ENCODE peak calls at places on chromosomes 13 and 19, in six cellular contexts. T is suprapubic skin; U is AG09309; B is right atrium auricular region; Z is body of pancreas; O is naive thymus-derived CD4-positive, alpha-beta T cell. K is an unnamed sample.

GRCh38 chr19:5302396-5302795 is 38.2 kb downstream of the PTPRS start:
- DNase-seq in T (no peak), U (no peak), B (no peak), Z (no peak), O (no peak), K (no peak)

GRCh38 chr19:11949201-11949600 is 15.6 kb upstream of the ZNF763 start:
- DNase-seq in T (no peak), U (no peak), B (no peak), Z (no peak), O (peak), K (no peak)

GRCh38 chr19:4360081-4360569 is 16.8 kb downstream of the MPND start:
- DNase-seq in T (no peak), U (no peak), B (no peak), Z (no peak), O (no peak), K (no peak)

GRCh38 chr13:33615436-33615835 is 202.5 kb upstream of the RFC3 start:
- DNase-seq in T (no peak), U (no peak), B (no peak), Z (no peak), O (no peak), K (no peak)

GRCh38 chr19:32349724-32350475 is 4.5 kb downstream of the ZNF507 start:
- DNase-seq in T (no peak), U (no peak), B (no peak), Z (no peak), O (no peak), K (no peak)

GRCh38 chr13:95797016-95797415 is 120.1 kb downstream of the DNAJC3 start:
- DNase-seq in T (no peak), U (no peak), B (no peak), Z (no peak), O (no peak), K (no peak)

GRCh38 chr13:26656919-26657318 is 99.4 kb downstream of the WASF3 start:
- DNase-seq in T (no peak), U (peak), B (no peak), Z (no peak), O (no peak), K (no peak)

GRCh38 chr19:1221141-1221903 is 15.7 kb downstream of the STK11 start:
- DNase-seq in T (no peak), U (no peak), B (peak), Z (peak), O (no peak), K (no peak)

GRCh38 chr13:25490236-25490635 is 118.5 kb downstream of the ATP8A2 start:
- DNase-seq in T (no peak), U (no peak), B (no peak), Z (no peak), O (no peak), K (no peak)

GRCh38 chr13:61370520-61370919 is 45.1 kb downstream of the PCDH20 start:
- DNase-seq in T (no peak), U (no peak), B (no peak), Z (no peak), O (no peak), K (no peak)

GRCh38 chr13:99661791-99662190 is 160.5 kb downstream of the TM9SF2 start:
- DNase-seq in T (no peak), U (no peak), B (no peak), Z (no peak), O (no peak), K (no peak)

GRCh38 chr13:113531041-113531873 is 40.7 kb upstream of the DCUN1D2 start:
- DNase-seq in T (no peak), U (no peak), B (no peak), Z (no peak), O (no peak), K (no peak)

GRCh38 chr19:35585844-35586243 is at the start of gene PMIS2:
- DNase-seq in T (no peak), U (no peak), B (no peak), Z (no peak), O (no peak), K (no peak)

GRCh38 chr13:29496241-29496712 is 99.2 kb downstream of the SLC7A1 start:
- DNase-seq in T (no peak), U (no peak), B (no peak), Z (peak), O (no peak), K (no peak)

GRCh38 chr13:42420304-42420703 is 148.4 kb downstream of the AKAP11 start:
- DNase-seq in T (no peak), U (no peak), B (no peak), Z (no peak), O (no peak), K (no peak)

GRCh38 chr19:48713041-48713863 is 6.3 kb downstream of the MAMSTR start:
- DNase-seq in T (no peak), U (no peak), B (no peak), Z (no peak), O (no peak), K (no peak)

GRCh38 chr13:111503905-111504695 is 183.7 kb downstream of the TEX29 start:
- DNase-seq in T (no peak), U (no peak), B (no peak), Z (no peak), O (no peak), K (no peak)

GRCh38 chr19:17242431-17243208 is 3.1 kb downstream of the NR2F6 start:
- DNase-seq in T (no peak), U (no peak), B (no peak), Z (no peak), O (no peak), K (no peak)

GRCh38 chr13:95122063-95122462 is 179.2 kb downstream of the ABCC4 start:
- DNase-seq in T (no peak), U (no peak), B (no peak), Z (no peak), O (no peak), K (no peak)

GRCh38 chr19:31274266-31274963 is 74.8 kb downstream of the TSHZ3 start:
- DNase-seq in T (no peak), U (no peak), B (no peak), Z (no peak), O (no peak), K (no peak)

GRCh38 chr13:97588993-97589392 is 155.0 kb downstream of the RAP2A start:
- DNase-seq in T (no peak), U (no peak), B (no peak), Z (no peak), O (no peak), K (no peak)

GRCh38 chr13:52903320-52903719 is 54.9 kb upstream of the PCDH8 start:
- DNase-seq in T (no peak), U (no peak), B (no peak), Z (no peak), O (no peak), K (no peak)

GRCh38 chr13:41139296-41139966 is 6.8 kb upstream of the KBTBD6 start:
- DNase-seq in T (no peak), U (no peak), B (no peak), Z (no peak), O (no peak), K (no peak)

DNA sequence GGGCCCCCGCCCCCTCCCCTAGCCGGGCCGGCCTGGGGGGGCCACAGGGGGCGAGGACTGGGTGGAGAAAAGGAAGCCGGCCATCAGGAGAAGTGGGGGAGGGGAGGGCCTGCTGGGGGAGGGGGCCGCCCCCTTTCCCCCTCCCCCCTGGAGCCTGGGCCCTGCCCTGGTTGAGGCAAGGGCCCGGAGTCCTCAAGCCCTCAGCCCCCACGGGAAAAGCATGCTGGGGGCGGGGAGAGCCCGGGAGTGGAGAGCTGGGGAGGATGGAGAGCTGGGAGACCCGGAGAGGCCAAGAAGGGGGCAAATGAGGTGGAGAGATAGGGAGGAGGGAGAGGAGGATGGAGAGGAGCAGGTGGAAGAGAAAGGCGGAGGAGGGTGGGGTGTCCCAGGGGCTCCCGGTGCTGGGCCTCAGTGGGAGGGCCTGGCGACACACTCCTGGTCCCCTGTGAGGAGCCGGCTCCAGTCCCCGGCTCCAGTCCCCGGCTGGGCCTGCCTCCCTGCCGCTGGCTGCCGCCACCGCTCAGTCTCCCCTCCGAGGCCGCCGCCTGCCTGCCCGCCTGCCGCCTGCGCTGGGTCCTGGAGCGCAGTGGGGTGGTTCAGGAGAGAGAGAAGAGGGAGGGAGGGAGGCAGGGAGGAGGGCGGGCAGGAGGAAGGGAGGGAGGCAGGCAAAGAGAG is at the start of gene GRIK5:
- DNase-seq in T (no peak), U (no peak), B (no peak), Z (no peak), O (no peak), K (no peak)
- H3K4me3 ChIP-seq in T (peak), U (no peak), B (peak), Z (no peak), O (no peak), K (no peak)

DNA sequence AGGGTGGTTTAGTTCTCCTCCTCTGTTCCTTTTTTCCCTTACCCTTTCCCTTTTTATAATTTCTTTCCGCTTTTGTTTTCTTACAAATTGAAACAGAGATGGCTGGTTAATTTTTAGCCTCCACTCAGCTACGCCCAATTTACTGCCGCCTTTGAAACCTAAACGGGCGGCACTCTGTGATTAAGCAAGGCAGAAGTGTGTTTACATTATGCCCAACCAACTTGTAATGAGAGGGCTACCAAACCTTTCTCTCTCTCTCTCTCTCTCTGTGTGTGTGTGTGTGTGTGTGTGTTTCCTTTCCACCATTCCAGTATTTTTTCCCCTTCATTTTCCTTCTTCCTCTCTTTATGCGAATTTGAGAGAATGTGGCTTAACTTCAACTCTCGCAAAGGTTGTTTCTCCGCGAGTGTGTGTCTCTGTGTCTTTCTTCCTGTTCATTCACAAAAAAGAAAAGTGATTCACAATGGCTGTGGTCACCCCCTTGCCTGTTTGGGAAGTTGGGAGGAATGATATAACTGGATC is 31.3 kb downstream of the NFIX start:
- DNase-seq in T (no peak), U (no peak), B (no peak), Z (peak), O (no peak), K (no peak)
- H3K4me3 ChIP-seq in T (peak), U (peak), B (peak), Z (no peak), O (no peak), K (peak)

GRCh38 chr13:109389892-109390345 is 396.5 kb downstream of the IRS2 start:
- DNase-seq in T (no peak), U (peak), B (peak), Z (no peak), O (no peak), K (no peak)
- H3K4me3 ChIP-seq in T (no peak), U (no peak), B (no peak), Z (no peak), O (no peak), K (no peak)

DNA sequence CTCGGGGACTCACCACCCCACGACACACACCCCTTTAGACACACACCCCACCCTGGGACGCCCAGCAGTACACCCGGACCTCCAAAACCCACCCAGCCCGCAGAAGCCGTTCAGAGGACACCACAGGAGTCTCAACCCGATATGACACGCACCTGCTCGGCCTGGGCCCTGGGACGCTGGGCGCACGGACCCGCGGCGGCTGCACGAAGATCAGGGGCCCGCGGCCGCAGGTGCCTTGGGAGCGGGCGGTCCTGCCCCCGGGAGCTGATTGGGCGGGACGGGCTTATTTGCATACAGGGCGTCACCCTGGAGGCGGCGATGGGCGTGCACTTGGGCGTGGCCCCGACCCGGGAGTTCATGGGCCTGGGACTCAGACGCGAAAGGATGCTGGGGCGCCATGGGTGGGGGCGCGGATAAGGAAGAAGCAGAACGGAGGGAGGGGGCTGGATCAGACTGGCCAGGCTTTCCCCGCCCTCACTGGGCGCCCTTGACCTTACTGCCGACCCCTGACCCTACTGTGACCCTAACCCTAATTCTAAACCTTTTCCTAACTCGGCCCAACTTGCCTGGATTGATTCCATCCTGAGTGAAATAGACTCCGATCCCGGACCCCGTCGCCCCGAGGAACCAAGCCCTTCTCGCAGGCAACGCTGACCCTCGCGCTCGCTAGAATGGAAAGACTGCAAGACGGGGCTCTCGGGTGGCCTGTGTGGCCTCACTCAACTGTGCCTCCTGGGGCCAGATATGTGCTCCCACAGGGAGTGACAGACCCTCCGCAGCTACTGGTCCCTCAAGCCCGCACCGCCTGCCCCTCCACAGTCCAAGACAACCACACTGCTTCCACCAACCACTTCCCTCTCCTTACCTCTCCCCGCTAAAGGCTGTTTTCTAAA is at the start of gene MEF2B:
- DNase-seq in T (peak), U (no peak), B (peak), Z (peak), O (peak), K (no peak)
- H3K4me3 ChIP-seq in T (peak), U (no peak), B (peak), Z (no peak), O (peak), K (no peak)